ENCODE peak calls at places on chromosomes 6 and 20, in nine cellular contexts. One of them, this sample, is unnamed. For H3K4me1, the result is how much of the 10 kb centered on the place peaks cover.

GRCh38 chr6:170438402-170438753 is 114.7 kb downstream of the PSMB1 start:
- DNase-seq in neuronal stem cell: peak
- DNase-seq in IMR-90: peak
- DNase-seq in cardiac muscle cell: peak
- DNase-seq in left ventricle myocardium inferior: peak
- DNase-seq in SJSA1: peak
- DNase-seq in neural progenitor cell: peak
- DNase-seq in DND-41: no peak
- DNase-seq in Caco-2: peak
- DNase-seq in this sample: peak

GRCh38 chr6:140462495-140463311 is 1088.3 kb upstream of the CITED2 start:
- DNase-seq in neuronal stem cell: no peak
- DNase-seq in IMR-90: peak
- DNase-seq in cardiac muscle cell: no peak
- DNase-seq in left ventricle myocardium inferior: no peak
- DNase-seq in SJSA1: no peak
- DNase-seq in neural progenitor cell: no peak
- DNase-seq in DND-41: no peak
- DNase-seq in Caco-2: peak
- DNase-seq in this sample: no peak

GRCh38 chr6:36623547-36624459 is 29.6 kb downstream of the SRSF3 start:
- DNase-seq in neuronal stem cell: peak
- DNase-seq in IMR-90: peak
- DNase-seq in cardiac muscle cell: peak
- DNase-seq in left ventricle myocardium inferior: peak
- DNase-seq in SJSA1: peak
- DNase-seq in neural progenitor cell: peak
- DNase-seq in DND-41: peak
- DNase-seq in Caco-2: peak
- DNase-seq in this sample: peak

GRCh38 chr6:134464690-134465411 is 146.9 kb upstream of the SGK1 start:
- DNase-seq in neuronal stem cell: no peak
- DNase-seq in IMR-90: peak
- DNase-seq in cardiac muscle cell: no peak
- DNase-seq in left ventricle myocardium inferior: no peak
- DNase-seq in SJSA1: no peak
- DNase-seq in neural progenitor cell: no peak
- DNase-seq in DND-41: no peak
- DNase-seq in Caco-2: no peak
- DNase-seq in this sample: no peak

GRCh38 chr6:37319856-37320255 is 33.9 kb upstream of the RNF8 start:
- DNase-seq in neuronal stem cell: no peak
- DNase-seq in IMR-90: peak
- DNase-seq in cardiac muscle cell: no peak
- DNase-seq in left ventricle myocardium inferior: no peak
- DNase-seq in SJSA1: no peak
- DNase-seq in neural progenitor cell: no peak
- DNase-seq in DND-41: no peak
- DNase-seq in Caco-2: no peak
- DNase-seq in this sample: no peak

GRCh38 chr6:131995924-131996323 is 44.8 kb upstream of the CCN2 start:
- DNase-seq in neuronal stem cell: no peak
- DNase-seq in IMR-90: peak
- DNase-seq in cardiac muscle cell: no peak
- DNase-seq in left ventricle myocardium inferior: no peak
- DNase-seq in SJSA1: no peak
- DNase-seq in neural progenitor cell: no peak
- DNase-seq in DND-41: no peak
- DNase-seq in Caco-2: no peak
- DNase-seq in this sample: peak

GRCh38 chr6:152952045-152952444 is 30.8 kb downstream of the FBXO5 start:
- DNase-seq in neuronal stem cell: no peak
- DNase-seq in IMR-90: peak
- DNase-seq in cardiac muscle cell: no peak
- DNase-seq in left ventricle myocardium inferior: no peak
- DNase-seq in SJSA1: no peak
- DNase-seq in neural progenitor cell: no peak
- DNase-seq in DND-41: no peak
- DNase-seq in Caco-2: no peak
- DNase-seq in this sample: no peak

GRCh38 chr20:37562695-37563480 is 35.2 kb upstream of the BLCAP start:
- DNase-seq in neuronal stem cell: no peak
- DNase-seq in IMR-90: no peak
- DNase-seq in cardiac muscle cell: no peak
- DNase-seq in left ventricle myocardium inferior: no peak
- DNase-seq in SJSA1: peak
- DNase-seq in neural progenitor cell: no peak
- DNase-seq in DND-41: no peak
- DNase-seq in Caco-2: no peak
- DNase-seq in this sample: no peak

GRCh38 chr6:134316733-134317431 is 1.0 kb downstream of the SGK1 start:
- DNase-seq in neuronal stem cell: no peak
- DNase-seq in IMR-90: no peak
- DNase-seq in cardiac muscle cell: no peak
- DNase-seq in left ventricle myocardium inferior: no peak
- DNase-seq in SJSA1: no peak
- DNase-seq in neural progenitor cell: peak
- DNase-seq in DND-41: no peak
- DNase-seq in Caco-2: no peak
- DNase-seq in this sample: peak

GRCh38 chr6:56019973-56020372 is 144.6 kb upstream of the BMP5 start:
- DNase-seq in neuronal stem cell: no peak
- DNase-seq in IMR-90: peak
- DNase-seq in cardiac muscle cell: no peak
- DNase-seq in left ventricle myocardium inferior: no peak
- DNase-seq in SJSA1: no peak
- DNase-seq in neural progenitor cell: no peak
- DNase-seq in DND-41: no peak
- DNase-seq in Caco-2: no peak
- DNase-seq in this sample: no peak

GRCh38 chr20:47198996-47199552 is 157.4 kb downstream of the ZMYND8 start:
- DNase-seq in neuronal stem cell: no peak
- DNase-seq in IMR-90: no peak
- DNase-seq in cardiac muscle cell: no peak
- DNase-seq in left ventricle myocardium inferior: no peak
- DNase-seq in SJSA1: no peak
- DNase-seq in neural progenitor cell: no peak
- DNase-seq in DND-41: no peak
- DNase-seq in Caco-2: no peak
- DNase-seq in this sample: no peak

GRCh38 chr20:18019068-18019467 is 38.6 kb downstream of the OVOL2 start:
- DNase-seq in neuronal stem cell: no peak
- DNase-seq in IMR-90: peak
- DNase-seq in cardiac muscle cell: no peak
- DNase-seq in left ventricle myocardium inferior: no peak
- DNase-seq in SJSA1: no peak
- DNase-seq in neural progenitor cell: peak
- DNase-seq in DND-41: peak
- DNase-seq in Caco-2: no peak
- DNase-seq in this sample: peak

GRCh38 chr6:51839975-51840374 is 247.4 kb downstream of the PKHD1 start:
- DNase-seq in neuronal stem cell: no peak
- DNase-seq in IMR-90: no peak
- DNase-seq in cardiac muscle cell: no peak
- DNase-seq in left ventricle myocardium inferior: no peak
- DNase-seq in SJSA1: no peak
- DNase-seq in neural progenitor cell: no peak
- DNase-seq in DND-41: no peak
- DNase-seq in Caco-2: no peak
- DNase-seq in this sample: no peak

GRCh38 chr6:116265081-116265829 is 11.4 kb upstream of the TSPYL4 start:
- DNase-seq in neuronal stem cell: no peak
- DNase-seq in IMR-90: peak
- DNase-seq in cardiac muscle cell: no peak
- DNase-seq in left ventricle myocardium inferior: peak
- DNase-seq in SJSA1: no peak
- DNase-seq in neural progenitor cell: no peak
- DNase-seq in DND-41: no peak
- DNase-seq in Caco-2: no peak
- DNase-seq in this sample: no peak

GRCh38 chr6:35161776-35162607 is 20.9 kb upstream of the TCP11 start:
- DNase-seq in neuronal stem cell: no peak
- DNase-seq in IMR-90: no peak
- DNase-seq in cardiac muscle cell: no peak
- DNase-seq in left ventricle myocardium inferior: no peak
- DNase-seq in SJSA1: peak
- DNase-seq in neural progenitor cell: no peak
- DNase-seq in DND-41: no peak
- DNase-seq in Caco-2: no peak
- DNase-seq in this sample: peak

DNA sequence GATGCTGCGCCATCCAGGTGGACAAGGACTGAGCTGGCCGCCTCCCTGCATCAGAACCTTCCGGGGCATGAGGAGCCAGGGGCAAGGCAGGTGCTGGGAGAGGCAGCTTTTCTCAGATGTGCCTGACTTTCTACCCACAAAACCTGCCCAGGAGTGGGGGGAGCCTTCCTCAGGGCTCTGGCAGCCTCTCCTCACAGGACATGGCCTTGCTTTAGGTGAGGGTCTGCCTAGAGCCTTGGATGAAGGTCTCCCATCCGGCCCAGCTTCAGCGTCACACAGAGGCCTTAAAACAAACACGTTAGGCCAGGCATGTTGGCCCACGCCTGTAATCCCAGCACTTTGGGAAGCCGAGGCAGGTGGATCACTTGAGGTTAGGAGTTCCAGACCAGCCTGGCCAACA is 7.4 kb downstream of the BCAS4 start:
- DNase-seq in neuronal stem cell: no peak
- DNase-seq in IMR-90: no peak
- DNase-seq in cardiac muscle cell: no peak
- DNase-seq in left ventricle myocardium inferior: no peak
- DNase-seq in SJSA1: no peak
- DNase-seq in neural progenitor cell: no peak
- DNase-seq in DND-41: no peak
- DNase-seq in Caco-2: no peak
- DNase-seq in this sample: no peak
- H3K4me1 ChIP-seq in neuronal stem cell: under half
- H3K4me1 ChIP-seq in IMR-90: under half
- H3K4me1 ChIP-seq in cardiac muscle cell: under half
- H3K4me1 ChIP-seq in left ventricle myocardium inferior: under half
- H3K4me1 ChIP-seq in SJSA1: under half
- H3K4me1 ChIP-seq in neural progenitor cell: under half
- H3K4me1 ChIP-seq in DND-41: under half
- H3K4me1 ChIP-seq in Caco-2: under half
- H3K4me1 ChIP-seq in this sample: under half

GRCh38 chr6:298233-299049 is 6.2 kb downstream of the DUSP22 start:
- DNase-seq in neuronal stem cell: no peak
- DNase-seq in IMR-90: no peak
- DNase-seq in cardiac muscle cell: no peak
- DNase-seq in left ventricle myocardium inferior: no peak
- DNase-seq in SJSA1: no peak
- DNase-seq in neural progenitor cell: no peak
- DNase-seq in DND-41: no peak
- DNase-seq in Caco-2: no peak
- DNase-seq in this sample: no peak
- H3K4me1 ChIP-seq in neuronal stem cell: under half
- H3K4me1 ChIP-seq in IMR-90: under half
- H3K4me1 ChIP-seq in cardiac muscle cell: under half
- H3K4me1 ChIP-seq in left ventricle myocardium inferior: half or more
- H3K4me1 ChIP-seq in SJSA1: under half
- H3K4me1 ChIP-seq in neural progenitor cell: under half
- H3K4me1 ChIP-seq in DND-41: under half
- H3K4me1 ChIP-seq in Caco-2: under half
- H3K4me1 ChIP-seq in this sample: under half

GRCh38 chr6:16755544-16755943 is 5.7 kb downstream of the ATXN1 start:
- DNase-seq in neuronal stem cell: no peak
- DNase-seq in IMR-90: no peak
- DNase-seq in cardiac muscle cell: no peak
- DNase-seq in left ventricle myocardium inferior: no peak
- DNase-seq in SJSA1: no peak
- DNase-seq in neural progenitor cell: no peak
- DNase-seq in DND-41: no peak
- DNase-seq in Caco-2: no peak
- DNase-seq in this sample: no peak

GRCh38 chr6:16756660-16757270 is 4.5 kb downstream of the ATXN1 start:
- DNase-seq in neuronal stem cell: no peak
- DNase-seq in IMR-90: no peak
- DNase-seq in cardiac muscle cell: no peak
- DNase-seq in left ventricle myocardium inferior: no peak
- DNase-seq in SJSA1: no peak
- DNase-seq in neural progenitor cell: no peak
- DNase-seq in DND-41: no peak
- DNase-seq in Caco-2: no peak
- DNase-seq in this sample: no peak

GRCh38 chr6:16757332-16757731 is 3.9 kb downstream of the ATXN1 start:
- DNase-seq in neuronal stem cell: no peak
- DNase-seq in IMR-90: no peak
- DNase-seq in cardiac muscle cell: no peak
- DNase-seq in left ventricle myocardium inferior: no peak
- DNase-seq in SJSA1: no peak
- DNase-seq in neural progenitor cell: no peak
- DNase-seq in DND-41: no peak
- DNase-seq in Caco-2: no peak
- DNase-seq in this sample: no peak

GRCh38 chr6:16754274-16754673 is 7.0 kb downstream of the ATXN1 start:
- DNase-seq in neuronal stem cell: no peak
- DNase-seq in IMR-90: no peak
- DNase-seq in cardiac muscle cell: no peak
- DNase-seq in left ventricle myocardium inferior: no peak
- DNase-seq in SJSA1: no peak
- DNase-seq in neural progenitor cell: no peak
- DNase-seq in DND-41: no peak
- DNase-seq in Caco-2: no peak
- DNase-seq in this sample: no peak

DNA sequence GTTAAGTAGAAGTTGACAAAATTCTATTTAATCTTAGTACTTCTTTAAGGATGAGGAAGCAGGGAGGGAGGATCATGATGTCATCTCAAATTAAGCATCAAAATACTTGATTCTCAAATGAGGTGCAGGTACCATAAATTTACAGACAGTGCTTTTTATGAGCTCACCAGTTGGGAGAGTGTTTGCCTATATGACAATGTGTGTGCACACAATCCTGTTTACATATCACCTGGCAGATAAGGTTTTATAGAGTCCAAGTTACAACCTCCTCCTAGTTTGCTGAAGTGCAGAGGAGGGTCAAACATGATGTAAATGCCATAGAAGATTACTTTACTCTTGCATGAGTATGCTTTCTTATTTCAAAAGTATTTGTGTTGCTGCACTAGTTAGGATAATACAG is 6.4 kb downstream of the ATXN1 start:
- DNase-seq in neuronal stem cell: no peak
- DNase-seq in IMR-90: no peak
- DNase-seq in cardiac muscle cell: no peak
- DNase-seq in left ventricle myocardium inferior: no peak
- DNase-seq in SJSA1: no peak
- DNase-seq in neural progenitor cell: no peak
- DNase-seq in DND-41: no peak
- DNase-seq in Caco-2: peak
- DNase-seq in this sample: no peak
- H3K4me1 ChIP-seq in neuronal stem cell: under half
- H3K4me1 ChIP-seq in IMR-90: under half
- H3K4me1 ChIP-seq in cardiac muscle cell: under half
- H3K4me1 ChIP-seq in left ventricle myocardium inferior: half or more
- H3K4me1 ChIP-seq in SJSA1: half or more
- H3K4me1 ChIP-seq in neural progenitor cell: under half
- H3K4me1 ChIP-seq in DND-41: under half
- H3K4me1 ChIP-seq in Caco-2: half or more
- H3K4me1 ChIP-seq in this sample: under half

DNA sequence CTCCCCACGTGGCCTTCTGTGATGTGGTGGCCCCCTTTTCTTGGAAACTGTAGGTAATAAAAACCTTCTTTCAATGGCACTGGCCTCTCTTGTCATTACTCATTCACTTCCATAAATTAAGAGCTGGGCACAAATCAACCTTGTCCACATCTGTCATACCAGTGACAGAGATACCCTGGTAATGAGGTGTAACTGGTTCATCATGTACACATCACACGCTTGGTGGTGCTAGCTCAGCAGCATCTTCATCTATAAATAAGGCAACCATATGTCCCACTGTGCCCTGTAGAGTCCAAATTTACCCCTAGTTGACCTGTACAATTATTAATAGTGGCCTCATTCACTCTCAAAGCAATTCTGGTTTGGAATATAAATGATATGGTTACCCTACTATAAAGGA is 245.6 kb downstream of the HIVEP2 start:
- DNase-seq in neuronal stem cell: no peak
- DNase-seq in IMR-90: no peak
- DNase-seq in cardiac muscle cell: no peak
- DNase-seq in left ventricle myocardium inferior: no peak
- DNase-seq in SJSA1: no peak
- DNase-seq in neural progenitor cell: no peak
- DNase-seq in DND-41: no peak
- DNase-seq in Caco-2: no peak
- DNase-seq in this sample: no peak
- H3K4me1 ChIP-seq in neuronal stem cell: under half
- H3K4me1 ChIP-seq in IMR-90: under half
- H3K4me1 ChIP-seq in cardiac muscle cell: under half
- H3K4me1 ChIP-seq in left ventricle myocardium inferior: under half
- H3K4me1 ChIP-seq in SJSA1: under half
- H3K4me1 ChIP-seq in neural progenitor cell: under half
- H3K4me1 ChIP-seq in DND-41: under half
- H3K4me1 ChIP-seq in Caco-2: under half
- H3K4me1 ChIP-seq in this sample: under half